ENCODE peak calls at places on chromosomes 1 and 21, in ten cellular contexts. One of them, this sample, is unnamed.

GRCh38 chr1:3195480-3195815 is 126.4 kb downstream of the PRDM16 start:
- DNase-seq in HCT116: no peak
- DNase-seq in endothelial cell of umbilical vein: no peak
- DNase-seq in PC-3: no peak
- DNase-seq in mammary epithelial cell: no peak
- DNase-seq in GM23248: no peak
- DNase-seq in colonic mucosa: no peak
- DNase-seq in IMR-90: no peak
- DNase-seq in neural progenitor cell: no peak
- DNase-seq in H9: no peak
- DNase-seq in this sample: no peak

GRCh38 chr21:41681336-41681801 is 85.5 kb downstream of the RIPK4 start:
- DNase-seq in mammary epithelial cell: peak; percentile 38
- DNase-seq in GM23248: no peak
- DNase-seq in neural progenitor cell: no peak
- DNase-seq in PC-3: peak; percentile 90
- DNase-seq in endothelial cell of umbilical vein: no peak
- DNase-seq in IMR-90: no peak
- DNase-seq in H9: no peak
- DNase-seq in HCT116: no peak
- DNase-seq in colonic mucosa: no peak
- DNase-seq in this sample: no peak

GRCh38 chr1:162765788-162766187 is 24.7 kb upstream of the HSD17B7 start:
- DNase-seq in PC-3: no peak
- DNase-seq in IMR-90: no peak
- DNase-seq in mammary epithelial cell: peak; percentile 29
- DNase-seq in endothelial cell of umbilical vein: no peak
- DNase-seq in neural progenitor cell: no peak
- DNase-seq in GM23248: peak; percentile 21
- DNase-seq in H9: no peak
- DNase-seq in HCT116: no peak
- DNase-seq in colonic mucosa: no peak
- DNase-seq in this sample: no peak

GRCh38 chr1:14413809-14414208 is 184.7 kb upstream of the KAZN start:
- DNase-seq in IMR-90: peak; percentile 62
- DNase-seq in neural progenitor cell: no peak
- DNase-seq in GM23248: peak; percentile 46
- DNase-seq in PC-3: peak; percentile 68
- DNase-seq in mammary epithelial cell: no peak
- DNase-seq in H9: no peak
- DNase-seq in endothelial cell of umbilical vein: no peak
- DNase-seq in HCT116: no peak
- DNase-seq in colonic mucosa: no peak
- DNase-seq in this sample: no peak

GRCh38 chr1:202023033-202023433 is 12.6 kb downstream of the ELF3 start:
- DNase-seq in colonic mucosa: peak; percentile 97
- DNase-seq in mammary epithelial cell: peak; percentile 99
- DNase-seq in HCT116: peak; percentile 92
- DNase-seq in endothelial cell of umbilical vein: no peak
- DNase-seq in PC-3: peak; percentile 93
- DNase-seq in GM23248: no peak
- DNase-seq in IMR-90: no peak
- DNase-seq in H9: no peak
- DNase-seq in neural progenitor cell: no peak
- DNase-seq in this sample: peak; percentile 93

GRCh38 chr1:28913786-28914227 is 562 bp upstream of the EPB41 start:
- DNase-seq in mammary epithelial cell: no peak
- DNase-seq in GM23248: no peak
- DNase-seq in IMR-90: no peak
- DNase-seq in neural progenitor cell: no peak
- DNase-seq in HCT116: no peak
- DNase-seq in colonic mucosa: no peak
- DNase-seq in endothelial cell of umbilical vein: no peak
- DNase-seq in PC-3: peak; percentile 6
- DNase-seq in H9: no peak
- DNase-seq in this sample: no peak

GRCh38 chr1:107942829-107943228 is 22.2 kb downstream of the VAV3 start:
- DNase-seq in GM23248: no peak
- DNase-seq in PC-3: no peak
- DNase-seq in mammary epithelial cell: no peak
- DNase-seq in neural progenitor cell: no peak
- DNase-seq in endothelial cell of umbilical vein: no peak
- DNase-seq in HCT116: no peak
- DNase-seq in H9: no peak
- DNase-seq in colonic mucosa: no peak
- DNase-seq in IMR-90: no peak
- DNase-seq in this sample: no peak

GRCh38 chr1:93670141-93670540 is 11.5 kb downstream of the BCAR3 start:
- DNase-seq in colonic mucosa: no peak
- DNase-seq in neural progenitor cell: no peak
- DNase-seq in PC-3: peak; percentile 92
- DNase-seq in mammary epithelial cell: peak; percentile 82
- DNase-seq in endothelial cell of umbilical vein: peak; percentile 89
- DNase-seq in IMR-90: peak; percentile 90
- DNase-seq in GM23248: peak; percentile 87
- DNase-seq in HCT116: peak; percentile 68
- DNase-seq in H9: no peak
- DNase-seq in this sample: no peak

GRCh38 chr1:204410764-204411450 is 710 bp downstream of the PPP1R15B start:
- DNase-seq in HCT116: no peak
- DNase-seq in neural progenitor cell: peak; percentile 40
- DNase-seq in endothelial cell of umbilical vein: peak; percentile 67
- DNase-seq in PC-3: peak; percentile 52
- DNase-seq in mammary epithelial cell: peak; percentile 36
- DNase-seq in H9: peak; percentile 54
- DNase-seq in IMR-90: peak; percentile 48
- DNase-seq in colonic mucosa: peak; percentile 59
- DNase-seq in GM23248: peak; percentile 78
- DNase-seq in this sample: no peak

GRCh38 chr1:215566556-215567490 is at the start of gene KCTD3:
- DNase-seq in colonic mucosa: peak; percentile 80
- DNase-seq in HCT116: no peak
- DNase-seq in PC-3: peak; percentile 89
- DNase-seq in IMR-90: peak; percentile 61
- DNase-seq in mammary epithelial cell: peak; percentile 65
- DNase-seq in endothelial cell of umbilical vein: peak; percentile 74
- DNase-seq in neural progenitor cell: peak; percentile 88
- DNase-seq in GM23248: peak; percentile 76
- DNase-seq in H9: peak; percentile 81
- DNase-seq in this sample: peak; percentile 94

GRCh38 chr1:221778125-221778524 is 36.2 kb upstream of the DUSP10 start:
- DNase-seq in neural progenitor cell: no peak
- DNase-seq in HCT116: no peak
- DNase-seq in PC-3: no peak
- DNase-seq in endothelial cell of umbilical vein: no peak
- DNase-seq in H9: no peak
- DNase-seq in mammary epithelial cell: no peak
- DNase-seq in colonic mucosa: no peak
- DNase-seq in IMR-90: no peak
- DNase-seq in GM23248: no peak
- DNase-seq in this sample: no peak

GRCh38 chr1:46204406-46204742 is 1.2 kb downstream of the LURAP1 start:
- DNase-seq in mammary epithelial cell: no peak
- DNase-seq in HCT116: no peak
- DNase-seq in IMR-90: no peak
- DNase-seq in neural progenitor cell: no peak
- DNase-seq in GM23248: peak; percentile 6
- DNase-seq in endothelial cell of umbilical vein: peak; percentile 11
- DNase-seq in colonic mucosa: no peak
- DNase-seq in H9: no peak
- DNase-seq in PC-3: no peak
- DNase-seq in this sample: no peak

GRCh38 chr21:41957991-41958766 is 4.4 kb upstream of the C2CD2 start:
- DNase-seq in neural progenitor cell: no peak
- DNase-seq in PC-3: peak; percentile 99
- DNase-seq in IMR-90: peak; percentile 98
- DNase-seq in mammary epithelial cell: peak; percentile 74
- DNase-seq in HCT116: peak; percentile 61
- DNase-seq in H9: no peak
- DNase-seq in GM23248: peak; percentile 81
- DNase-seq in endothelial cell of umbilical vein: peak; percentile 99
- DNase-seq in colonic mucosa: peak; percentile 51
- DNase-seq in this sample: peak; percentile 90

GRCh38 chr1:2496087-2496622 is 20.1 kb downstream of the PLCH2 start:
- DNase-seq in PC-3: no peak
- DNase-seq in colonic mucosa: no peak
- DNase-seq in mammary epithelial cell: no peak
- DNase-seq in HCT116: no peak
- DNase-seq in H9: no peak
- DNase-seq in endothelial cell of umbilical vein: no peak
- DNase-seq in neural progenitor cell: no peak
- DNase-seq in GM23248: no peak
- DNase-seq in IMR-90: no peak
- DNase-seq in this sample: no peak

GRCh38 chr1:39238476-39238875 is 34.0 kb downstream of the MACF1 start:
- DNase-seq in mammary epithelial cell: peak; percentile 50
- DNase-seq in IMR-90: peak; percentile 91
- DNase-seq in PC-3: peak; percentile 30
- DNase-seq in HCT116: no peak
- DNase-seq in H9: no peak
- DNase-seq in GM23248: peak; percentile 89
- DNase-seq in colonic mucosa: no peak
- DNase-seq in endothelial cell of umbilical vein: peak; percentile 71
- DNase-seq in neural progenitor cell: no peak
- DNase-seq in this sample: no peak

GRCh38 chr1:46996659-46997281 is 26.7 kb upstream of the CYP4X1 start:
- DNase-seq in GM23248: peak; percentile 11
- DNase-seq in mammary epithelial cell: peak; percentile 32
- DNase-seq in endothelial cell of umbilical vein: no peak
- DNase-seq in neural progenitor cell: no peak
- DNase-seq in PC-3: peak; percentile 19
- DNase-seq in H9: no peak
- DNase-seq in colonic mucosa: no peak
- DNase-seq in IMR-90: no peak
- DNase-seq in HCT116: no peak
- DNase-seq in this sample: no peak

GRCh38 chr1:150176593-150176992 is 26.9 kb downstream of the PLEKHO1 start:
- DNase-seq in HCT116: no peak
- DNase-seq in PC-3: no peak
- DNase-seq in mammary epithelial cell: no peak
- DNase-seq in IMR-90: no peak
- DNase-seq in GM23248: no peak
- DNase-seq in colonic mucosa: no peak
- DNase-seq in H9: no peak
- DNase-seq in endothelial cell of umbilical vein: no peak
- DNase-seq in neural progenitor cell: no peak
- DNase-seq in this sample: no peak

GRCh38 chr1:241992734-241993133 is 6.2 kb downstream of the MAP1LC3C start:
- DNase-seq in endothelial cell of umbilical vein: no peak
- DNase-seq in mammary epithelial cell: peak; percentile 56
- DNase-seq in colonic mucosa: no peak
- DNase-seq in IMR-90: peak; percentile 17
- DNase-seq in PC-3: peak; percentile 28
- DNase-seq in HCT116: no peak
- DNase-seq in GM23248: peak; percentile 62
- DNase-seq in neural progenitor cell: no peak
- DNase-seq in H9: no peak
- DNase-seq in this sample: no peak

GRCh38 chr1:56639210-56639609 is 5.9 kb upstream of the PRKAA2 start:
- DNase-seq in IMR-90: no peak
- DNase-seq in endothelial cell of umbilical vein: no peak
- DNase-seq in GM23248: peak; percentile 4
- DNase-seq in neural progenitor cell: no peak
- DNase-seq in mammary epithelial cell: no peak
- DNase-seq in H9: no peak
- DNase-seq in PC-3: no peak
- DNase-seq in colonic mucosa: no peak
- DNase-seq in HCT116: no peak
- DNase-seq in this sample: no peak

GRCh38 chr21:45418301-45419071 is 13.5 kb downstream of the COL18A1 start:
- DNase-seq in IMR-90: no peak
- DNase-seq in H9: no peak
- DNase-seq in PC-3: no peak
- DNase-seq in GM23248: no peak
- DNase-seq in endothelial cell of umbilical vein: no peak
- DNase-seq in neural progenitor cell: no peak
- DNase-seq in mammary epithelial cell: no peak
- DNase-seq in HCT116: no peak
- DNase-seq in colonic mucosa: no peak
- DNase-seq in this sample: peak; percentile 75
- H3K4me1 ChIP-seq in IMR-90: peaks cover 2% of the 10 kb centered on the region
- H3K4me1 ChIP-seq in H9: peaks cover 6% of the 10 kb centered on the region
- H3K4me1 ChIP-seq in PC-3: no peaks in the 10 kb centered on the region
- H3K4me1 ChIP-seq in GM23248: no peaks in the 10 kb centered on the region
- H3K4me1 ChIP-seq in endothelial cell of umbilical vein: no peaks in the 10 kb centered on the region
- H3K4me1 ChIP-seq in neural progenitor cell: peaks cover 12% of the 10 kb centered on the region
- H3K4me1 ChIP-seq in mammary epithelial cell: peaks cover 12% of the 10 kb centered on the region
- H3K4me1 ChIP-seq in HCT116: peaks cover 9% of the 10 kb centered on the region
- H3K4me1 ChIP-seq in colonic mucosa: no peaks in the 10 kb centered on the region
- H3K4me1 ChIP-seq in this sample: peaks cover 74% of the 10 kb centered on the region

GRCh38 chr1:222995230-222995580 is 147.8 kb downstream of the TLR5 start:
- DNase-seq in colonic mucosa: no peak
- DNase-seq in H9: peak; percentile 33
- DNase-seq in neural progenitor cell: no peak
- DNase-seq in mammary epithelial cell: peak; percentile 29
- DNase-seq in HCT116: no peak
- DNase-seq in GM23248: peak; percentile 36
- DNase-seq in endothelial cell of umbilical vein: peak; percentile 63
- DNase-seq in IMR-90: no peak
- DNase-seq in PC-3: no peak
- DNase-seq in this sample: no peak
- H3K9ac ChIP-seq in colonic mucosa: no peak overlapping the region
- H3K9ac ChIP-seq in H9: no peak overlapping the region
- H3K9ac ChIP-seq in neural progenitor cell: no peak overlapping the region
- H3K9ac ChIP-seq in mammary epithelial cell: no peak overlapping the region
- H3K9ac ChIP-seq in HCT116: no peak overlapping the region
- H3K9ac ChIP-seq in GM23248: no peak overlapping the region
- H3K9ac ChIP-seq in endothelial cell of umbilical vein: peak overlapping the region; percentile 68
- H3K9ac ChIP-seq in IMR-90: no peak overlapping the region
- H3K9ac ChIP-seq in PC-3: no peak overlapping the region
- H3K9ac ChIP-seq in this sample: no peak overlapping the region

DNA sequence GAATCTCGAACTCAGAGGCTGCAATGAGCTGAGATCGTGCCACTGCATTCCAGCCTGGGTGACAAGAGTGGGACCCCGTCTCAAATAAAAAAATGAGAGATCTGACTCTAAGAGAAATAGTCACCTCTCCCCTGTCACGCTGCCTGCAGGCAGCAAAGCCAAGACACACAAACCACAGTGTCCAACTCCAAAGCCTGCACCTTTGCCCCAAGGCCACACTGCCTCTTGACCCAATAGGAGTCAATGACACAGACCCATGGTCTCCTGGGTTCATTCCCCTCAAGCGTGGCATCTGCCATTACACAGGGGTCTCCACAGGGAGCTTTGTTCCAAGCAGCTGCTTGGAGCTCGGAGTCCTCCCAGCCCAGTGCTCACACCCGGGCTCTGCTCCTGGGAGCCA is 46.3 kb downstream of the SLC9A1 start:
- DNase-seq in neural progenitor cell: no peak
- DNase-seq in colonic mucosa: no peak
- DNase-seq in PC-3: no peak
- DNase-seq in H9: no peak
- DNase-seq in IMR-90: no peak
- DNase-seq in HCT116: no peak
- DNase-seq in endothelial cell of umbilical vein: no peak
- DNase-seq in mammary epithelial cell: no peak
- DNase-seq in GM23248: no peak
- DNase-seq in this sample: no peak
- H3K4me1 ChIP-seq in neural progenitor cell: no peaks in the 10 kb centered on the region
- H3K4me1 ChIP-seq in colonic mucosa: peaks cover 10% of the 10 kb centered on the region
- H3K4me1 ChIP-seq in PC-3: peaks cover 33% of the 10 kb centered on the region
- H3K4me1 ChIP-seq in H9: no peaks in the 10 kb centered on the region
- H3K4me1 ChIP-seq in IMR-90: peaks cover 13% of the 10 kb centered on the region
- H3K4me1 ChIP-seq in HCT116: peaks cover 17% of the 10 kb centered on the region
- H3K4me1 ChIP-seq in endothelial cell of umbilical vein: peaks cover 27% of the 10 kb centered on the region
- H3K4me1 ChIP-seq in mammary epithelial cell: peaks cover 38% of the 10 kb centered on the region
- H3K4me1 ChIP-seq in GM23248: peaks cover 20% of the 10 kb centered on the region
- H3K4me1 ChIP-seq in this sample: peaks cover 8% of the 10 kb centered on the region

GRCh38 chr1:118991448-118991847 is 3.3 kb upstream of the TBX15 start:
- DNase-seq in mammary epithelial cell: no peak
- DNase-seq in PC-3: no peak
- DNase-seq in colonic mucosa: no peak
- DNase-seq in IMR-90: no peak
- DNase-seq in HCT116: no peak
- DNase-seq in neural progenitor cell: no peak
- DNase-seq in endothelial cell of umbilical vein: no peak
- DNase-seq in GM23248: no peak
- DNase-seq in H9: peak; percentile 33
- DNase-seq in this sample: no peak
- H3K9ac ChIP-seq in mammary epithelial cell: no peak overlapping the region
- H3K9ac ChIP-seq in PC-3: no peak overlapping the region
- H3K9ac ChIP-seq in colonic mucosa: no peak overlapping the region
- H3K9ac ChIP-seq in IMR-90: no peak overlapping the region
- H3K9ac ChIP-seq in HCT116: no peak overlapping the region
- H3K9ac ChIP-seq in neural progenitor cell: no peak overlapping the region
- H3K9ac ChIP-seq in endothelial cell of umbilical vein: no peak overlapping the region
- H3K9ac ChIP-seq in GM23248: no peak overlapping the region
- H3K9ac ChIP-seq in H9: no peak overlapping the region
- H3K9ac ChIP-seq in this sample: no peak overlapping the region

This sample was measured in kidney.